ENCODE peak calls at places on chromosomes 5 and 9, in eight cellular contexts. L is choroid plexus epithelial cell, Y is BJ, R is transverse colon, Q is fibroblast of the aortic adventitia, G is lower lobe of right lung, O is uterus, Z is epithelial cell of proximal tubule. H is an unnamed sample.
A peak's percentile ranks its signal among the peaks of the same experiment; 100 is the strongest.

GRCh38 chr9:34592895-34593601 is 3.5 kb upstream of the CNTFR start:
- DNase-seq in L (no peak), R (peak; percentile 56), O (peak; percentile 75), Z (no peak), G (peak; percentile 73), Q (peak; percentile 18), Y (no peak), H (no peak)

GRCh38 chr9:84266087-84266561 is 74.4 kb downstream of the SLC28A3 start:
- DNase-seq in O (no peak), Z (no peak), L (no peak), Y (no peak), Q (no peak), G (no peak), R (no peak), H (no peak)

GRCh38 chr9:120396926-120397325 is 183.0 kb downstream of the CDK5RAP2 start:
- DNase-seq in G (no peak), Z (no peak), L (peak; percentile 71), R (no peak), O (no peak), Q (no peak), Y (no peak), H (no peak)

GRCh38 chr5:1430121-1430795 is 15.0 kb downstream of the SLC6A3 start:
- DNase-seq in Y (no peak), R (no peak), L (no peak), Z (no peak), O (no peak), Q (no peak), G (peak; percentile 32), H (no peak)

GRCh38 chr5:178793156-178793555 is 62.7 kb upstream of the ZNF354A start:
- DNase-seq in O (no peak), Z (no peak), R (peak; percentile 15), L (no peak), Q (no peak), G (no peak), Y (no peak), H (no peak)

GRCh38 chr5:134457801-134458200 is 46.1 kb upstream of the CDKN2AIPNL start:
- DNase-seq in O (no peak), L (no peak), G (peak; percentile 10), Y (no peak), Q (no peak), R (no peak), Z (no peak), H (no peak)

GRCh38 chr5:13976867-13977479 is 32.5 kb upstream of the DNAH5 start:
- DNase-seq in L (peak; percentile 71), R (no peak), Q (peak; percentile 49), Y (no peak), Z (no peak), G (no peak), O (no peak), H (no peak)

GRCh38 chr9:109950710-109951443 is 170.9 kb downstream of the PALM2AKAP2 start:
- DNase-seq in Q (no peak), G (no peak), R (no peak), Y (no peak), O (no peak), Z (no peak), L (no peak), H (no peak)

GRCh38 chr9:113995963-113996362 is 82.1 kb downstream of the AMBP start:
- DNase-seq in Q (no peak), R (no peak), G (no peak), Y (no peak), L (no peak), Z (no peak), O (peak; percentile 11), H (no peak)

GRCh38 chr5:53481887-53482716 is 1.7 kb downstream of the FST start:
- DNase-seq in Q (peak; percentile 79), R (peak; percentile 69), G (peak; percentile 91), O (peak; percentile 57), Y (no peak), L (peak; percentile 84), Z (no peak), H (peak; percentile 45)

GRCh38 chr5:93296338-93296737 is 284.7 kb downstream of the NR2F1-AS1 start:
- DNase-seq in Y (no peak), R (no peak), Z (no peak), G (no peak), O (no peak), L (no peak), Q (no peak), H (no peak)

GRCh38 chr5:163563880-163564279 is 58.5 kb downstream of the MAT2B start:
- DNase-seq in R (no peak), Q (no peak), G (no peak), L (no peak), Z (no peak), Y (no peak), O (no peak), H (no peak)

GRCh38 chr9:133938670-133939258 is 53.4 kb downstream of the VAV2 start:
- DNase-seq in G (peak; percentile 20), O (no peak), Z (no peak), L (no peak), Q (no peak), Y (no peak), R (no peak), H (no peak)

GRCh38 chr5:132674671-132675506 is 1.1 kb downstream of the IL4 start:
- DNase-seq in Z (peak; percentile 50), O (no peak), Q (peak; percentile 97), R (no peak), Y (peak; percentile 91), G (no peak), L (peak; percentile 97), H (no peak)

GRCh38 chr5:154190652-154191304 is at the start of gene GALNT10:
- DNase-seq in G (peak; percentile 80), O (peak; percentile 38), Y (no peak), R (peak; percentile 70), Q (peak; percentile 58), Z (no peak), L (peak; percentile 74), H (peak; percentile 48)

GRCh38 chr9:111940697-111941096 is 44.1 kb downstream of the UGCG start:
- DNase-seq in O (no peak), G (no peak), R (no peak), Y (no peak), Z (no peak), L (peak; percentile 46), Q (peak; percentile 52), H (no peak)

GRCh38 chr5:24364711-24365110 is 280.1 kb downstream of the CDH10 start:
- DNase-seq in G (no peak), O (no peak), R (no peak), L (no peak), Z (no peak), Y (no peak), Q (no peak), H (no peak)

GRCh38 chr9:34957492-34958410 is at the start of gene PHF24:
- DNase-seq in R (no peak), Z (no peak), Y (no peak), O (no peak), G (no peak), Q (no peak), L (peak; percentile 13), H (peak; percentile 24)

GRCh38 chr9:132833451-132834130 is 44.5 kb downstream of the AK8 start:
- DNase-seq in Q (no peak), Y (no peak), R (no peak), L (no peak), Z (no peak), G (no peak), O (no peak), H (no peak)

GRCh38 chr9:128818099-128818838 is at the start of gene ENDOG:
- DNase-seq in Y (peak; percentile 88), G (peak; percentile 98), Q (peak; percentile 94), L (peak; percentile 97), O (peak; percentile 96), Z (peak; percentile 56), R (peak; percentile 99), H (peak; percentile 99)
- TF ChIP-seq CTCF in Y (peak; percentile 100), G (peak; percentile 94), Q (peak; percentile 99), L (peak; percentile 91), O (peak; percentile 91), Z (peak; percentile 91), R (peak; percentile 99), H (peak; percentile 97)

DNA sequence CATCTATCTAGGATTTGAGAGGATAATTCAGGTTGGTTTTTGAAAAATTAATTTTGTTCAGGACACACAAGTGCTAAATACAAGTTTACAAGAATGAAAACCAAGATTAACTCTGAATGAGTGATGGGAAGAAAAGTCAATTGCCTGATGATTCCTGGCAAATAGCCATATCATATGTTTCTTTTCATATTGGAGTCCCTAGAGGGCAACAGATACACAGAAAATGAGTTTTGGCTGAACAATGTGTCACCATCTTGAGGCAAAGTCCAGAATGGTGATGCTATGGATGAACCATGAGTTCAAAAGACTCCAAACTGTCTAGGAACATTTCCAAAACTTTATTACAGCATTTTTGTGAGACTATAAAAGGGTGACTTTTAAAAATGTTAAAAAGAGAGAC is 382.9 kb downstream of the TMEM161B start:
- DNase-seq in Q (no peak), Y (no peak), R (no peak), O (no peak), G (no peak), L (no peak), Z (no peak), H (no peak)
- TF ChIP-seq CTCF in Q (no peak), Y (no peak), R (no peak), O (no peak), G (no peak), L (no peak), Z (no peak), H (no peak)

GRCh38 chr5:9339206-9339818 is 206.6 kb downstream of the SEMA5A start:
- DNase-seq in G (no peak), Z (no peak), Q (no peak), O (no peak), R (no peak), Y (no peak), L (no peak), H (no peak)
- TF ChIP-seq CTCF in G (no peak), Z (peak; percentile 63), Q (peak; percentile 54), O (no peak), R (no peak), Y (peak; percentile 46), L (peak; percentile 65), H (peak; percentile 46)

DNA sequence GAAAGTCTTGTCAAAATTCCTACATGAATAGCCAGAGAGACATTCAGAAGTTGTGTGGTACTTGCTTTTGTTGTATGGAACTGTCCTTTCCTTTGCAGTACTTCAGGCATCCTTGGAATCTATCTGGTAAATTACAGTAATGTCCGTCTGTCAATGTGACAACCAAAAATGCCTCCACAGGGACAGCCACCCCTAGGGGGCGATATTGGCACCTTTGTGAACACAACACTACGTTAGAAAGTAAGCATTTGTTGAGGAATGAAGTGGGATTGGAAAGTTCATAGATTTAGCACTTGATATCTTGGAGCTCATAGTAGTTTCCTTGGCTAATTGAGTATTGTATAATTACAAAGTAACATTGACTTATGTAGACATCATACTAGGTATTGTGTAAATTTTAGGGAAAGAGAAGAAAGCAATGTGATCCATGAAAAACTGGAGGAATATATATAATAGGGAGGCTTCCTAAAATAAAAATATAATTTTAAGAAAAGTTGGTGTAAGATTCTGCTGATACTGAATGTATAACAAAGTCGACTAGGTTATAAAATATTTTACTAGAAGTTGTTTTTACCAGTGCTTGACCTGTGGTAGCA is 32.7 kb downstream of the TMEFF1 start:
- DNase-seq in Z (peak; percentile 18), R (peak; percentile 63), O (peak; percentile 16), L (peak; percentile 82), Q (peak; percentile 64), Y (no peak), G (peak; percentile 77), H (peak; percentile 14)
- TF ChIP-seq CTCF in Z (peak; percentile 92), R (no peak), O (no peak), L (peak; percentile 96), Q (peak; percentile 75), Y (peak; percentile 68), G (peak; percentile 74), H (peak; percentile 59)

GRCh38 chr9:129841071-129841470 is 5.8 kb downstream of the USP20 start:
- DNase-seq in Z (no peak), O (no peak), R (no peak), G (no peak), L (no peak), Y (no peak), Q (no peak), H (no peak)
- TF ChIP-seq CTCF in Z (no peak), O (no peak), R (no peak), G (no peak), L (no peak), Y (no peak), Q (no peak), H (no peak)

H was measured in progenitor cell of endocrine pancreas.